ENCODE peak calls at places on chromosome 10, in nine cellular contexts. J is GM12865, A is HL-60, W is AG04449, U is WERI-Rb-1, N is astrocyte of the cerebellum, P is adrenal gland, L is fibroblast of the aortic adventitia, S is colonic mucosa. F is an unnamed sample.

GRCh38 chr10:110414563-110415309 is 83.0 kb upstream of the DUSP5 start:
- DNase-seq in J (peak; percentile 98), A (peak; percentile 85), W (no peak), U (no peak), N (no peak), P (no peak), L (no peak), S (peak; percentile 46), F (no peak)

GRCh38 chr10:92822060-92822634 is 26.2 kb upstream of the EXOC6 start:
- DNase-seq in J (peak; percentile 31), A (peak; percentile 15), W (no peak), U (no peak), N (peak; percentile 57), P (no peak), L (peak; percentile 96), S (no peak), F (peak; percentile 89)

GRCh38 chr10:11823989-11824346 is 812 bp downstream of the PROSER2 start:
- DNase-seq in J (no peak), A (no peak), W (no peak), U (no peak), N (no peak), P (no peak), L (peak; percentile 42), S (no peak), F (peak; percentile 26)

GRCh38 chr10:91613411-91614253 is 19.2 kb downstream of the PPP1R3C start:
- DNase-seq in J (no peak), A (no peak), W (peak; percentile 96), U (no peak), N (peak; percentile 77), P (peak; percentile 44), L (peak; percentile 98), S (no peak), F (peak; percentile 99)

GRCh38 chr10:89171263-89171872 is 35.7 kb downstream of the CH25H start:
- DNase-seq in J (no peak), A (no peak), W (no peak), U (no peak), N (no peak), P (no peak), L (no peak), S (no peak), F (no peak)

GRCh38 chr10:124210263-124210662 is 116.9 kb upstream of the CHST15 start:
- DNase-seq in J (no peak), A (no peak), W (no peak), U (no peak), N (no peak), P (no peak), L (no peak), S (no peak), F (no peak)

GRCh38 chr10:131830446-131831130 is 70.2 kb upstream of the PPP2R2D start:
- DNase-seq in J (no peak), A (no peak), W (no peak), U (no peak), N (no peak), P (no peak), L (no peak), S (no peak), F (no peak)

GRCh38 chr10:28664369-28664740 is 13.0 kb upstream of the BAMBI start:
- DNase-seq in J (no peak), A (no peak), W (peak; percentile 65), U (no peak), N (no peak), P (no peak), L (peak; percentile 88), S (no peak), F (peak; percentile 85)

GRCh38 chr10:44419790-44420549 is 35.1 kb upstream of the CXCL12 start:
- DNase-seq in J (no peak), A (no peak), W (no peak), U (no peak), N (no peak), P (no peak), L (no peak), S (no peak), F (no peak)

GRCh38 chr10:95178266-95178665 is 15.8 kb upstream of the ACSM6 start:
- DNase-seq in J (no peak), A (no peak), W (no peak), U (no peak), N (no peak), P (no peak), L (no peak), S (no peak), F (no peak)
- TF ChIP-seq CTCF in J (no peak), A (no peak), W (no peak), U (no peak), N (no peak), P (no peak), L (no peak), S (no peak), F (no peak)

GRCh38 chr10:14173391-14173705 is 157.4 kb downstream of the FRMD4A start:
- DNase-seq in J (peak; percentile 23), A (no peak), W (no peak), U (no peak), N (no peak), P (no peak), L (peak; percentile 29), S (no peak), F (peak; percentile 11)
- H3K4me3 ChIP-seq in J (peak overlapping the region; percentile 48), A (no peak overlapping the region), W (peak overlapping the region; percentile 57), U (peak overlapping the region; percentile 62), N (peak overlapping the region; percentile 51), P (no peak overlapping the region), L (peak overlapping the region; percentile 63), S (no peak overlapping the region), F (peak overlapping the region; percentile 36)

GRCh38 chr10:42934842-42935241 is 142.0 kb upstream of the RET start:
- DNase-seq in J (no peak), A (no peak), W (no peak), U (no peak), N (no peak), P (no peak), L (no peak), S (no peak), F (no peak)
- TF ChIP-seq CTCF in J (no peak), A (no peak), W (no peak), U (no peak), N (no peak), P (no peak), L (no peak), S (no peak), F (no peak)

GRCh38 chr10:27490807-27491206 is 13.3 kb upstream of the RAB18 start:
- DNase-seq in J (no peak), A (no peak), W (no peak), U (no peak), N (no peak), P (no peak), L (peak; percentile 17), S (no peak), F (no peak)
- H3K4me3 ChIP-seq in J (no peak overlapping the region), A (no peak overlapping the region), W (no peak overlapping the region), U (no peak overlapping the region), N (no peak overlapping the region), P (no peak overlapping the region), L (no peak overlapping the region), S (no peak overlapping the region), F (no peak overlapping the region)

GRCh38 chr10:58017719-58018367 is 249.9 kb downstream of the IPMK start:
- DNase-seq in J (no peak), A (no peak), W (peak; percentile 70), U (no peak), N (peak; percentile 77), P (peak; percentile 29), L (peak; percentile 87), S (no peak), F (peak; percentile 80)
- TF ChIP-seq CTCF in J (no peak), A (no peak), W (peak; percentile 10), U (no peak), N (peak; percentile 28), P (peak; percentile 14), L (peak; percentile 46), S (no peak), F (peak; percentile 15)

GRCh38 chr10:4315529-4315928 is 510.5 kb upstream of the AKR1E2 start:
- DNase-seq in J (no peak), A (no peak), W (no peak), U (no peak), N (peak; percentile 86), P (no peak), L (peak; percentile 86), S (no peak), F (peak; percentile 53)
- H3K4me3 ChIP-seq in J (no peak overlapping the region), A (no peak overlapping the region), W (no peak overlapping the region), U (no peak overlapping the region), N (no peak overlapping the region), P (no peak overlapping the region), L (no peak overlapping the region), S (no peak overlapping the region), F (no peak overlapping the region)

GRCh38 chr10:97937928-97938327 is 88.3 kb downstream of the GOLGA7B start:
- DNase-seq in J (no peak), A (no peak), W (no peak), U (no peak), N (no peak), P (no peak), L (no peak), S (no peak), F (no peak)

GRCh38 chr10:97939446-97939990 is 89.9 kb downstream of the GOLGA7B start:
- DNase-seq in J (no peak), A (no peak), W (no peak), U (no peak), N (no peak), P (no peak), L (no peak), S (no peak), F (no peak)

GRCh38 chr10:97940534-97940933 is 89.9 kb downstream of the CRTAC1 start:
- DNase-seq in J (no peak), A (no peak), W (no peak), U (no peak), N (no peak), P (no peak), L (no peak), S (no peak), F (no peak)

GRCh38 chr10:97944772-97945171 is 85.6 kb downstream of the CRTAC1 start:
- DNase-seq in J (no peak), A (no peak), W (no peak), U (no peak), N (no peak), P (no peak), L (no peak), S (no peak), F (no peak)

DNA sequence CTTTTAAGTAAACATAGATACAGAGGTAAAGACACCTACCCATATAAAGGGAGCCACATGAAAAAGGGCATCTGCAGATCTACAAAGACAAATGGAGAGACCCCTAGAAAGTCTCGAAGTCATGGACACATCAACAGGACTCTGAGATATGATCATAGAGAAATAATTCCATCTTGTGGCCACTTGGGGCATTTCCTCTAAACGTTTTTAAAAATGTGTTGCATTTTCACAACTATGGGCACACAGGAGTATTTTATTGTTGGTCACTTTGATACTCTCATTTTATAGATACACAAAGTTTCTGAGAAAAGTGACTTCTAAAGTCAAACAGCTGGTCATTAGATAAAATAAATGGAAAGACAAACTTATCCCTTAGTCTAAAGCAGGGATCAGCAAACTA is 87.1 kb downstream of the CRTAC1 start:
- DNase-seq in J (no peak), A (no peak), W (no peak), U (no peak), N (no peak), P (no peak), L (no peak), S (no peak), F (no peak)
- TF ChIP-seq CTCF in J (no peak), A (no peak), W (no peak), U (no peak), N (no peak), P (no peak), L (no peak), S (no peak), F (no peak)

GRCh38 chr10:17226891-17227303 is 1.1 kb upstream of the VIM start:
- DNase-seq in J (no peak), A (no peak), W (no peak), U (no peak), N (no peak), P (no peak), L (no peak), S (no peak), F (no peak)
- H3K4me3 ChIP-seq in J (no peak overlapping the region), A (peak overlapping the region; percentile 31), W (peak overlapping the region; percentile 18), U (no peak overlapping the region), N (peak overlapping the region; percentile 86), P (no peak overlapping the region), L (peak overlapping the region; percentile 19), S (no peak overlapping the region), F (peak overlapping the region; percentile 98)